ENCODE peak calls at places on chromosomes 5 and 9, in four cellular contexts. T, F, K and S are unnamed samples.

GRCh38 chr9:73684601-73685000 is 532.9 kb downstream of the ANXA1 start:
- DNase-seq in F (no peak), T (no peak), K (no peak), S (no peak)

GRCh38 chr5:141641634-141642278 is 5.0 kb downstream of the RELL2 start:
- DNase-seq in K (no peak), F (peak; percentile 62), T (peak; percentile 38), S (peak; percentile 77)

GRCh38 chr9:105158020-105158419 is 86.4 kb upstream of the SLC44A1 start:
- DNase-seq in T (no peak), F (no peak), K (no peak), S (no peak)

GRCh38 chr5:158701406-158702177 is 398.1 kb downstream of the EBF1 start:
- DNase-seq in T (no peak), K (no peak), F (no peak), S (peak; percentile 94)

GRCh38 chr5:34655354-34655991 is 655 bp upstream of the RAI14 start:
- DNase-seq in F (peak; percentile 46), K (peak; percentile 38), T (peak; percentile 77), S (peak; percentile 86)

GRCh38 chr9:125538092-125538473 is 168.9 kb downstream of the MAPKAP1 start:
- DNase-seq in F (peak; percentile 55), K (peak; percentile 30), T (peak; percentile 92), S (peak; percentile 88)

GRCh38 chr5:88736494-88736893 is 146.5 kb downstream of the MEF2C start:
- DNase-seq in F (no peak), K (no peak), T (no peak), S (no peak)

GRCh38 chr5:109516385-109516784 is 106.6 kb upstream of the PJA2 start:
- DNase-seq in T (peak; percentile 7), K (no peak), F (no peak), S (peak; percentile 45)

GRCh38 chr9:110997847-110998246 is 40.4 kb downstream of the LPAR1 start:
- DNase-seq in F (no peak), T (peak; percentile 62), K (no peak), S (peak; percentile 77)

GRCh38 chr9:101650096-101650495 is 55.3 kb upstream of the PPP3R2 start:
- DNase-seq in T (no peak), F (no peak), K (no peak), S (no peak)

GRCh38 chr5:33343661-33344327 is 97.0 kb upstream of the TARS1 start:
- DNase-seq in F (no peak), T (peak; percentile 86), K (no peak), S (peak; percentile 91)

GRCh38 chr5:79023323-79023722 is 38.2 kb upstream of the ARSB start:
- DNase-seq in T (no peak), K (no peak), F (no peak), S (no peak)

GRCh38 chr5:8254674-8255073 is 385.7 kb downstream of the MTRR start:
- DNase-seq in F (no peak), T (no peak), K (no peak), S (no peak)

GRCh38 chr5:68656936-68657857 is 436.6 kb upstream of the SLC30A5 start:
- DNase-seq in T (peak; percentile 17), K (no peak), F (no peak), S (no peak)

GRCh38 chr5:68662804-68663307 is 431.0 kb upstream of the SLC30A5 start:
- DNase-seq in F (no peak), K (no peak), T (peak; percentile 24), S (no peak)

GRCh38 chr5:68658810-68659372 is 434.9 kb upstream of the SLC30A5 start:
- DNase-seq in F (no peak), K (no peak), T (no peak), S (no peak)

GRCh38 chr5:68659876-68660275 is 433.9 kb upstream of the SLC30A5 start:
- DNase-seq in K (no peak), T (no peak), F (no peak), S (peak; percentile 22)

DNA sequence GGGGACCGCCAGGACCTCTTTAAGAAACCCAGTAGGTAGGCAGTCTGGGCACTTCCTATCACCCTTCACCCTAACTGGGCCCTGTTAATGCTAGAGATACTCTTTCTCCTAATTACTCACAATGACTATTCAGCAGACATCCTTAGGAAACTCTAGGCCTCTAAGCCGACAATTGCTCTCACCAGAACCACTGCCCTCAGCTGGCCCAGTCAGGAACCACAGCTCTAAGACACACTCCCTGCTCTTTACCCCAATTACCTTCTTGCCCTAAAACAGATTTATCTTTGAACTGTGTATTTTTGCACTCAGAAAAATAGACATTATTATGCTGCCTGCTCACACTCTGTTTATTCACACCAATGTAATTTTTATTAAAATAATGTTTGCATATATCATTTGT is 432.6 kb upstream of the SLC30A5 start:
- DNase-seq in F (no peak), K (no peak), T (peak; percentile 17), S (peak; percentile 26)
- TF ChIP-seq CTCF in F (peak; percentile 38), K (peak; percentile 48), T (peak; percentile 43), S (peak; percentile 51)

GRCh38 chr5:175056831-175057230 is 332.4 kb downstream of the MSX2 start:
- DNase-seq in T (no peak), K (no peak), F (no peak), S (no peak)

GRCh38 chr5:175060264-175060663 is 335.9 kb downstream of the MSX2 start:
- DNase-seq in T (no peak), F (no peak), K (no peak), S (no peak)

DNA sequence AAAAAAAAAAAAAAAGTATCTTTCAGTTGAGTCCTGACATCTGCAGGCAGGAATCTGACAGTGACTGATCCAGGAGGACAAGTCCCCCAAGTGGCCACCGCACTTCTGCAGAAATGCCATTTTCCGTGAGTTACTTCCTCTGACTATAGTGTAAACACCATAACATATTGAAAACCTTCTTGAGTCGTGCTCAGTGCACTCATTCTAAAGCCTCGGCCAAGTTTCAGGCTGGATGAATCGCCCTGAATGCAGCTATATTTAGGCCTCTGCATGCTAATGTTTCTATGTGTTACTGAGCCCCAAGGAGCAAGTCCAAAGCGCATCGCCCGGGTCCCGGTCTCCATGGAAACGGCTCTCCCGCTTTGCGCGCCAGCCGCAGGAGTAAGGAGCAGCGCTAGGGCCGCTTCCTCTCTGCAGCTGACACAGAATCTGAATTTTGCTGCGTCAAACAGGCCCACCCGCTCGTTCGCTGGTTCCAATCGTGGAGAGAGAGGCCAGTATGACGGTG is 335.4 kb downstream of the MSX2 start:
- DNase-seq in F (no peak), K (peak; percentile 41), T (peak; percentile 61), S (peak; percentile 3)
- TF ChIP-seq CTCF in F (no peak), K (peak; percentile 6), T (no peak), S (no peak)

DNA sequence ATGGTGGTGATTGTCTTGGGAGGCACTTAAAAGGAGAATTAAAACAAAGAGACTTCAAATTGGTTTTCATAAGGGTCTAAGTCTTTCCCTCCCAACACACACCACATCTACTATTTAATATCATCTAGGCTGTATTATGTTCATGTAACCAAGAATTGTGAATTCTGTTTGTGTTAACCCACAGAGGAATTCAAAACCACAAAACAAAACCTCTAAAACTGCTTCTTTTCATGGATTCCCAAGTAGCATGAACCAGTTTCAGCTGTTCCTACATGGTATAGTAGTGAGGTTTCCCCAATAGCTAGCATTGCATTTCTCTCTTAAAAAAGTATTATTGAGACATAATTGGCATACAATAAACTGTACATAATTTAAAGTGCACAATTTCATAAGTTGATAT is 283.8 kb downstream of the CD180 start:
- DNase-seq in F (no peak), K (no peak), T (no peak), S (no peak)
- TF ChIP-seq CTCF in F (no peak), K (no peak), T (no peak), S (no peak)

DNA sequence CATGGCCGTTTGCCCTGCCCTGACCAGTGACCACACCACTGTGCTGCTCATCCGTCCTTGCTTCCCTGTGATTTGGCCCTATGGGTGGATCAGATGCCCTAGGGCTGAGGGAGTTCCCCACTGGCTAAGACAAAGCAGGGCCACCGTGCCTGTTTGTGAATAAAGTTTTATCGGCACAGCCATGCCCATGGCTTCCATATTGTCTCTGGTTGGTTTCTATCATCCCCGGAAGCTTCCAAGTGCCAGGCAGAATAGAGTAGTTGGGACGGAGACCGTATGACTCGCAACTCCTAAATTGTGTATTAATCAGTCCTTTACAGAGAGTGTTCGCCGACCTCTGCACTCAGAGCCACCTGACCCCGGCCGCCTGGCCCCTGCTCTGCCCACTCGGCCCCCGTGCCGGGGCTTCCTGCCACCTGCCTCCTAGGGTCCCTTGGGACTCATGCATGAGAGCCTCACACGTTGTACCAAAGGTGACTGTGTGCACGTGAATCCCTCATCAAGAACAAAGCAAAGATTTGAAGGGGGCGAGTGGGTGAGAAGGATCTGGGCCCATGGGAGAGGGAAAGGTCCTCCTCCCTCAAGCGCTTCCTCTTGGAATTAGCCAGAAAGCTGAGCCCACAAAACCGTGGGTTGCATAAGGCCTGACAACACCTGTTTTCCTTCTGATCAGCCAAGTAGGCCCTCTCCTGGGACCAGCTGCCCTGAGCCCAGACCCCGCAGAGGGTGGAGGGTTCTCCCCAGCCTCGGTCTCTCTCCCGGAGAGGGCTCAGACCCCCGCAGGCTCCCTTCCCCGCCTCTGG is 11.7 kb upstream of the FCN2 start:
- DNase-seq in T (no peak), F (no peak), K (no peak), S (no peak)
- TF ChIP-seq CTCF in T (no peak), F (no peak), K (no peak), S (no peak)

GRCh38 chr5:115601709-115602584 is at the start of gene TICAM2:
- DNase-seq in F (peak; percentile 37), K (peak; percentile 70), T (peak; percentile 69), S (peak; percentile 76)
- TF ChIP-seq CTCF in F (no peak), K (peak; percentile 35), T (peak; percentile 9), S (no peak)

DNA sequence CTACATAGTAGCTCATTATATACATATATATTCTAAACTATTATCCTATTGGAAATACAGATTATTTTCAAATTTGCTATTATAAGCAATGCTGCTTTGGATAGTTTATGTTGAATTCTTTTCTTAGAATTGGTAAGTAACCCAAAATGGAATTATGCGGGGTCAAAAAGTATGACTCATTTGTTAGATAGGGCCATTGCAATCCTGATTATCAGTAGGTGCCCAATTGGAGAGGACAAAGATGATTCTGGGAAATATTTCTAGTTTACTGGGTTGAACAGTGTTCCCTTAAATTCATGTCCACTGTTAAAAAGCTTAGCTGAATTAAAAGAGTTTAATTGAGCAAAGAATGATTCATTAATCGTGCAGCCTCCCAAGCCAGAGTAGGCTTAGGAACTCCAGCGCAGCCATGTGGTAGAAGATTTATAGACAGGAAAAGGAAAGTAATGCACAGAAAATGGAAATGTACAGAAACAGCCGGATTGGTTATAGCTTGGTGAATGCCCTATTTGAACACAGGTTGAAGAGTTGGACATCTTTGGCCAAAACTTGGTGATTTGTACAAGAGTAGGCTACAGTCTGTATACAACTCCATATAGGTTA is 81.8 kb downstream of the GDNF start:
- DNase-seq in K (no peak), T (peak; percentile 36), F (no peak), S (no peak)
- TF ChIP-seq CTCF in K (no peak), T (peak; percentile 26), F (no peak), S (no peak)